ENCODE peak calls at places on chromosomes 16 and 17, in seven cellular contexts. U is endodermal cell, S is pancreas, J is fibroblast of lung, N is small intestine, T is transverse colon, E is brain microvascular endothelial cell. G is an unnamed sample. For H3K27me3, the result is how much of the 10 kb centered on the place peaks cover.

GRCh38 chr17:17922198-17922901 is 49.9 kb downstream of the TOM1L2 start:
- DNase-seq in S (no peak), E (peak), T (no peak), N (no peak), J (no peak), U (peak), G (no peak)

GRCh38 chr17:68328676-68329075 is 37.4 kb downstream of the ARSG start:
- DNase-seq in T (no peak), N (no peak), E (no peak), J (no peak), S (no peak), U (no peak), G (no peak)

GRCh38 chr17:79796570-79797491 is at the start of gene CBX8:
- DNase-seq in S (peak), T (peak), J (peak), U (peak), N (peak), E (peak), G (peak)

GRCh38 chr16:85894266-85894665 is 4.7 kb upstream of the IRF8 start:
- DNase-seq in E (no peak), N (peak), U (peak), J (no peak), T (peak), S (peak), G (no peak)

GRCh38 chr17:57327176-57327970 is 71.0 kb downstream of the MSI2 start:
- DNase-seq in S (no peak), N (no peak), E (no peak), U (no peak), J (no peak), T (no peak), G (no peak)

GRCh38 chr17:79628861-79629547 is 18.2 kb upstream of the RBFOX3 start:
- DNase-seq in N (no peak), E (no peak), U (peak), T (no peak), S (no peak), J (no peak), G (no peak)

GRCh38 chr16:10266809-10267208 is 84.6 kb upstream of the GRIN2A start:
- DNase-seq in N (no peak), S (no peak), U (no peak), T (no peak), E (no peak), J (no peak), G (no peak)

GRCh38 chr17:9968881-9969280 is 63.8 kb upstream of the RCVRN start:
- DNase-seq in T (no peak), U (no peak), N (no peak), J (peak), E (no peak), S (no peak), G (no peak)

GRCh38 chr17:36934144-36934758 is 3.0 kb upstream of the LHX1 start:
- DNase-seq in J (no peak), E (no peak), S (no peak), N (no peak), T (no peak), U (peak), G (no peak)

GRCh38 chr17:61299517-61300513 is 99.8 kb upstream of the TBX2 start:
- DNase-seq in S (no peak), N (no peak), U (no peak), T (no peak), E (no peak), J (no peak), G (no peak)

GRCh38 chr17:66654341-66654740 is 180.6 kb upstream of the CACNG5 start:
- DNase-seq in J (peak), T (no peak), U (no peak), S (no peak), N (no peak), E (peak), G (peak)

GRCh38 chr17:76726231-76726765 is at the start of gene JMJD6:
- DNase-seq in N (peak), E (peak), U (peak), S (peak), T (peak), J (peak), G (peak)

GRCh38 chr17:72634621-72635020 is 457.9 kb downstream of the SLC39A11 start:
- DNase-seq in T (peak), E (no peak), S (no peak), U (no peak), J (no peak), N (peak), G (no peak)

GRCh38 chr17:6786618-6787017 is 10.6 kb downstream of the FBXO39 start:
- DNase-seq in S (no peak), J (peak), N (no peak), E (peak), T (no peak), U (no peak), G (peak)

GRCh38 chr17:1713160-1713877 is 3.1 kb upstream of the TLCD2 start:
- DNase-seq in E (no peak), J (peak), S (no peak), T (no peak), N (no peak), U (no peak), G (no peak)
- H3K4me3 ChIP-seq in E (peak), J (peak), S (no peak), T (no peak), N (peak), U (peak), G (peak)

DNA sequence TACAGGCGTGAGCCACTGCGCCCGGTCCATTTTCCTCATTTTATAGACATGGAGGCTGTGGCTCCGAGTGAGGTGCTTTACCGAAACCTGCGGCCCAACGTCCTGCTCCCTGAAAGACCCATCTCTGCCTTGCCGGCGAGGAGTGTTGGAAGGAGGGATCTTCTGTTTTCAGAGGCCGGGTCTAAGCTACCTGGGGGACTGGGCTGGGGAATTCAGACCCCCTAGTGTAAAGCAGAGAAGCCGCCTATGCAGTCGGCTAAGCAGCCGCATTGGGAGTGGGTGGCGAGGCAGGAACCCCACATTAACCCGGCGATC is 16.3 kb downstream of the MEOX1 start:
- DNase-seq in E (no peak), U (peak), N (no peak), T (no peak), J (no peak), S (no peak), G (no peak)
- H3K27ac ChIP-seq in E (no peak), U (no peak), N (peak), T (peak), J (no peak), S (no peak), G (no peak)

GRCh38 chr17:49924116-49924515 is 44.9 kb upstream of the DLX4 start:
- DNase-seq in U (no peak), N (no peak), T (no peak), E (no peak), S (no peak), J (no peak), G (no peak)
- H3K27me3 ChIP-seq in U (under half), N (under half), T (under half), E (under half), S (under half), J (under half), G (half or more)

DNA sequence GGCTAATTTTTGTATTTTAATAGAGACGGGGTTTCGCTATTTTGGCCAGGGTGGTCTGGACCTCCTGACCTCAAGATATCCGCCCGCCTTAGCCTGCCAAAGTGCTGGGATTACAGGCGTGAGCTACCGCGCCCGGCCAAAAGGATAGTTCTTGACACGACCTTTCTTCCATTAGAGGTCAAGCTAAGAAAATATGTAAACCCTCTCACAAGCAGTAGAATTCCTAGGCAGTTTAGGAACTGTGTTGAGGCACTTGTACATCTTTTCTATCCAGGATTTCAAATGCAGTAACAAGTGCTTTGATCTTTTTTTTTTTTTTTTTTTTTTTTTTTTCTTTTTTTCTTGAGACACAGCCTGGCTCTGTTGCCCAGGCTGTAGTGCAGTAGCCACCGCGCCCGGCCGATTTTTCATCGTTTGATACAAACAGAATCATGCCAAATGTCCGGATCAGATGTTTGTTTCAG is 1.4 kb upstream of the ARL6IP1 start:
- DNase-seq in E (no peak), J (no peak), T (no peak), N (no peak), S (no peak), U (no peak), G (no peak)
- H3K4me3 ChIP-seq in E (no peak), J (no peak), T (no peak), N (no peak), S (no peak), U (no peak), G (no peak)

DNA sequence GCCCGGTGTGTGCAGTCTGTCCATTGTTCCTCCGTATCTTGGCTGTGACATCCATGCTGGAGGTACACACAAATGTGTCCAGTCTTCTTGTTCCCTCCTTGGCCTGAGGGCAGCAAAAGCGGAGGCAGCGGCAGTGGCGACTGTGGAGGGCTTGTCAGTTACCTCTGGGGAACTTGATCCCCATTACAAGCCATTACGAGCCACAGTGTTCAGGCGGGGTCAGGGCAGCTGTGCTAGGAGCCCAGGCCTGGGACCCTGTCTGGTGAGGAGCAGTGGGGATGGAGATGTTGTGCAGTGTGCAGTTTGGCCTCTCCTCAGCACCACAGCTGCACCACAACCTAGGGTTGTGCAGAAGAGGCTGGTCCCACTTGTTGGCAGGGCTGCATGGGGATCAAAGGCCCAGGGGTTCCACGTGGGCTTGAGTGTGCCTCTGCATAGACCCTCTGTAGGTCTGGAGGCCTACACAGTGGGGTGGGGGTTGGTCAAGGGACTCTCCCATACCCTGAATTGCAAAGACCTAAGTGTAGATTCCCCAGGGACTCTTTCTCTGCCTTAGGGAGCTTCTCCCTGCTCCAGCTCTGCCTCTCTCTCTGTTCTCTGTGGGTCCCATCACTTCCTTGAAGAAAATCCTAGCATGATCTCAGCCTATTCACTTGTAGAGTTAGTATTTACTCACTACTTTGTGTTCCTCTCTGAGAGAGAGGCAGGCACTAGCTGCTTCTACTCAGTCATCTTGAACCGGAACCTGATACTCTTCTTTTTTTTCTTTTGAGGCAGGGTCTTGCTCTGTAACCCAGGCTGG is 58.8 kb downstream of the SLFN11 start:
- DNase-seq in N (no peak), U (peak), J (no peak), S (no peak), E (no peak), T (no peak), G (no peak)
- H3K27ac ChIP-seq in N (peak), U (no peak), J (peak), S (no peak), E (no peak), T (peak), G (no peak)

DNA sequence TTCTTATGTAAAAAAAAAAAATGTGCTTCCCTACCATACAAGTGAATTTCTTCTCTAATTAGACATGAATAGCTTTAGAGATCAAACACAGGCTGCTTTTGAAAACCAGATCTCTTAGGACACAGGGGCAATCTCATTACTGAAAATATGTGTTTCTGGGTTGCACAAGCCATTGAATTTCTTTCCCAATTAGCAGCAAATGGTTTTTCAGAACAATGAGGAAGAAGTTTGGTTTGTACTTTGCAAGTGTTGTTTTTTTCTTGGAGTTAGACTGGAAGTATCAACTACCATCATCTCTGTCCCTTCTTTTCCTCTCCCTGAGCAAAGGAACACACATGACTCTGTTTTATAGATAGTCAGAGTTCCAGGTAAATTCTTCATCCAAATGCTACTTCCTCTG is 5.6 kb upstream of the ANKS4B start:
- DNase-seq in J (no peak), E (no peak), U (no peak), N (no peak), T (no peak), S (no peak), G (no peak)
- H3K27me3 ChIP-seq in J (under half), E (under half), U (under half), N (under half), T (under half), S (under half), G (under half)

GRCh38 chr17:50944902-50945720 is 79.0 kb upstream of the TOB1 start:
- DNase-seq in J (no peak), T (peak), S (peak), N (no peak), U (no peak), E (no peak), G (no peak)

GRCh38 chr17:50943575-50943933 is 77.4 kb upstream of the TOB1 start:
- DNase-seq in N (peak), S (peak), E (no peak), U (peak), J (no peak), T (peak), G (no peak)

GRCh38 chr17:50945779-50946222 is 79.6 kb upstream of the TOB1 start:
- DNase-seq in N (no peak), J (no peak), T (no peak), S (no peak), U (peak), E (no peak), G (no peak)

GRCh38 chr17:50946223-50946890 is 80.2 kb upstream of the TOB1 start:
- DNase-seq in N (no peak), U (peak), J (no peak), T (peak), E (no peak), S (peak), G (no peak)

DNA sequence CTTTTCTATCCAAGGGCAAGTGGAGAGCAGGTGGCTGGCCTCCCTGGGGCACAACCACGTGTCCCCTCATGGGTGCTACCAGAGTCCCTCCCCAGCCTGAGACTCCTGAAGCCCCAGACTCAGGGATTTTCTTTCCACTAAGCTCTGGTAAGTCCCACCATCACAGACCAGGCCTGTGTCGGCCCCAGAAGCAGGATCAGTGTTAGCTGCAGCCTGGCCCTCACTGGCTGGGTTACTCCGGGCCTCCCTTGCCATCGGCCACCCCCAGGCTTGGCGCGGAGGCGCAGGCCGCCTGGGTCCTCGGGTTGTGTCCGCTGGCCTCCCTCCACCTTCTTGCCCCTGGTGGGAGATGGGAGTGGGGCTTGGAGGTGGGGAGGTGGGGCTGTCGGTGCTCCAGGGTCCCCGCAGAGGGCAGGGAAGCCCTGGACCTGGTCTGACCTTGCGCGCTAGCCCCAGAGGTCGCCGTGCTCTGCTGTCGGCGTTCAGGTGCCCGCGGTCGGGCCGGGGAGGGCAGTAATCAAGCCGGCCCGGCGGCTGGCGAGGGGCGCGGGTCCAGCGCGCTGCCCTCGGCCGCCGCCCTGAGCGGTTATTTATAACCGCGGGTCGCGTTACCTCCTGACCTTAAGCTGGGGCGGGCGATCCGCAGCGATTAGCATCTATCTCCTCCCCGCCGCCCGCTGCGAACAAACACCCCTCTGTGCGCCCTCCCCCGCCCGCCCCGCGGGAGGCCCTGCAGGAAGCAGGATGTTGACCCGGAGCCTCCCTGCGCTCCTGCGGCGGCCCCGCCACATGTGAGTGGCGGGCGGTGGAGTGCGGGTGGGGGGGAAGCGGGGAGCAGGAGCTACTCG is 78.1 kb upstream of the TOB1 start:
- DNase-seq in T (peak), J (peak), N (peak), U (peak), E (no peak), S (peak), G (no peak)
- H3K4me3 ChIP-seq in T (peak), J (no peak), N (peak), U (peak), E (peak), S (peak), G (peak)

GRCh38 chr16:84825896-84826557 is 6.2 kb downstream of the CRISPLD2 start:
- DNase-seq in E (no peak), N (no peak), U (no peak), S (no peak), J (peak), T (no peak), G (no peak)

GRCh38 chr16:84827897-84828296 is 8.1 kb downstream of the CRISPLD2 start:
- DNase-seq in S (no peak), J (no peak), T (no peak), E (no peak), U (no peak), N (no peak), G (no peak)

GRCh38 chr16:84828322-84828721 is 8.5 kb downstream of the CRISPLD2 start:
- DNase-seq in S (no peak), E (no peak), N (no peak), T (no peak), U (no peak), J (no peak), G (no peak)

GRCh38 chr16:84827131-84827574 is 7.4 kb downstream of the CRISPLD2 start:
- DNase-seq in S (no peak), J (no peak), N (no peak), T (no peak), U (no peak), E (no peak), G (no peak)

DNA sequence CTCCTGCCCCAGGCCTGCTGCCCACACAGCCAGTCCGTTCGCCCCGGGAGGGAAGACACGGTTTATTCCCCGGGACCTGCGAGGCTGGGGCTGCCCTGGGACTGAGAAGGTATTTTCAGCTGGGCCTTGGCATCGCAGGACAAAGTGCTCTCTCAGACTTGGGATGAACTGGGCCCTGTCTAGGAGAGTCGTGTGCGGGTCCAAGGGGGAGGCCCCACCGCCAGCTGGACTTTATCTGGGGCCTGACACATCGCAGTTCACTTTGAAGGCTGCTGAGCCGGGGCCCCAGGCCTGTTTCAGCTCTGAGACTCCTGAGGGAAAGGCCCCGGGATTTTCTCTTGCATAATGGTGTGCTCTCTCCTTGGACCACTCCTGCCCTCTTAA is 6.8 kb downstream of the CRISPLD2 start:
- DNase-seq in J (no peak), N (no peak), U (no peak), E (no peak), S (no peak), T (peak), G (no peak)
- H3K27ac ChIP-seq in J (peak), N (peak), U (no peak), E (peak), S (no peak), T (peak), G (peak)

G was measured in AG04450.